ENCODE peak calls at places on chromosomes 13 and 19, in eight cellular contexts. One of them, this sample, is unnamed.

GRCh38 chr13:40490086-40490723 is 176.2 kb downstream of the FOXO1 start:
- DNase-seq in ovary: no peak
- DNase-seq in esophagus squamous epithelium: no peak
- DNase-seq in breast epithelium: no peak
- DNase-seq in thyroid gland: peak; percentile 50
- DNase-seq in tibial nerve: no peak
- DNase-seq in adrenal gland: no peak
- DNase-seq in heart left ventricle: no peak
- DNase-seq in this sample: no peak

GRCh38 chr19:54178581-54179261 is 5.8 kb upstream of the TMC4 start:
- DNase-seq in tibial nerve: no peak
- DNase-seq in breast epithelium: no peak
- DNase-seq in thyroid gland: no peak
- DNase-seq in adrenal gland: no peak
- DNase-seq in esophagus squamous epithelium: no peak
- DNase-seq in ovary: no peak
- DNase-seq in heart left ventricle: no peak
- DNase-seq in this sample: no peak

GRCh38 chr19:53606031-53606430 is 25.8 kb upstream of the DPRX start:
- DNase-seq in esophagus squamous epithelium: no peak
- DNase-seq in adrenal gland: no peak
- DNase-seq in ovary: no peak
- DNase-seq in heart left ventricle: no peak
- DNase-seq in tibial nerve: no peak
- DNase-seq in breast epithelium: no peak
- DNase-seq in thyroid gland: no peak
- DNase-seq in this sample: no peak

GRCh38 chr13:33355470-33355869 is 69.9 kb upstream of the STARD13 start:
- DNase-seq in tibial nerve: peak; percentile 50
- DNase-seq in breast epithelium: no peak
- DNase-seq in heart left ventricle: no peak
- DNase-seq in esophagus squamous epithelium: no peak
- DNase-seq in ovary: no peak
- DNase-seq in thyroid gland: no peak
- DNase-seq in adrenal gland: peak; percentile 26
- DNase-seq in this sample: no peak

GRCh38 chr13:95956589-95957148 is 96.5 kb downstream of the UGGT2 start:
- DNase-seq in tibial nerve: no peak
- DNase-seq in adrenal gland: no peak
- DNase-seq in breast epithelium: no peak
- DNase-seq in ovary: no peak
- DNase-seq in esophagus squamous epithelium: no peak
- DNase-seq in thyroid gland: no peak
- DNase-seq in heart left ventricle: no peak
- DNase-seq in this sample: no peak

GRCh38 chr13:35848316-35848715 is 282.9 kb downstream of the DCLK1 start:
- DNase-seq in ovary: no peak
- DNase-seq in heart left ventricle: no peak
- DNase-seq in esophagus squamous epithelium: no peak
- DNase-seq in breast epithelium: no peak
- DNase-seq in thyroid gland: no peak
- DNase-seq in adrenal gland: no peak
- DNase-seq in tibial nerve: no peak
- DNase-seq in this sample: no peak

GRCh38 chr13:23651887-23652286 is 81.7 kb downstream of the TNFRSF19 start:
- DNase-seq in ovary: no peak
- DNase-seq in tibial nerve: no peak
- DNase-seq in esophagus squamous epithelium: no peak
- DNase-seq in breast epithelium: no peak
- DNase-seq in thyroid gland: no peak
- DNase-seq in heart left ventricle: no peak
- DNase-seq in adrenal gland: no peak
- DNase-seq in this sample: no peak

GRCh38 chr13:21079761-21080730 is 18.7 kb upstream of the LATS2 start:
- DNase-seq in ovary: no peak
- DNase-seq in tibial nerve: peak; percentile 30
- DNase-seq in esophagus squamous epithelium: no peak
- DNase-seq in thyroid gland: peak; percentile 9
- DNase-seq in adrenal gland: no peak
- DNase-seq in heart left ventricle: peak; percentile 33
- DNase-seq in breast epithelium: no peak
- DNase-seq in this sample: no peak

GRCh38 chr13:64305246-64305645 is 2889.6 kb upstream of the PCDH20 start:
- DNase-seq in breast epithelium: no peak
- DNase-seq in tibial nerve: no peak
- DNase-seq in esophagus squamous epithelium: no peak
- DNase-seq in heart left ventricle: no peak
- DNase-seq in thyroid gland: no peak
- DNase-seq in ovary: no peak
- DNase-seq in adrenal gland: no peak
- DNase-seq in this sample: no peak

GRCh38 chr13:30818323-30818960 is 83.1 kb downstream of the ALOX5AP start:
- DNase-seq in tibial nerve: no peak
- DNase-seq in esophagus squamous epithelium: no peak
- DNase-seq in heart left ventricle: no peak
- DNase-seq in thyroid gland: no peak
- DNase-seq in adrenal gland: no peak
- DNase-seq in breast epithelium: no peak
- DNase-seq in ovary: peak; percentile 42
- DNase-seq in this sample: no peak

GRCh38 chr19:52778811-52779210 is 7.8 kb downstream of the ZNF600 start:
- DNase-seq in tibial nerve: no peak
- DNase-seq in esophagus squamous epithelium: no peak
- DNase-seq in ovary: no peak
- DNase-seq in heart left ventricle: no peak
- DNase-seq in thyroid gland: no peak
- DNase-seq in breast epithelium: no peak
- DNase-seq in adrenal gland: no peak
- DNase-seq in this sample: no peak

GRCh38 chr13:110070511-110071120 is 236.3 kb downstream of the COL4A1 start:
- DNase-seq in tibial nerve: no peak
- DNase-seq in adrenal gland: no peak
- DNase-seq in heart left ventricle: no peak
- DNase-seq in thyroid gland: no peak
- DNase-seq in breast epithelium: no peak
- DNase-seq in ovary: no peak
- DNase-seq in esophagus squamous epithelium: no peak
- DNase-seq in this sample: no peak

GRCh38 chr19:37932985-37933953 is 26.3 kb downstream of the SIPA1L3 start:
- DNase-seq in adrenal gland: no peak
- DNase-seq in breast epithelium: no peak
- DNase-seq in esophagus squamous epithelium: no peak
- DNase-seq in tibial nerve: no peak
- DNase-seq in heart left ventricle: no peak
- DNase-seq in thyroid gland: peak; percentile 76
- DNase-seq in ovary: no peak
- DNase-seq in this sample: peak; percentile 63

GRCh38 chr13:44219808-44220544 is 153.6 kb upstream of the SERP2 start:
- DNase-seq in ovary: no peak
- DNase-seq in tibial nerve: no peak
- DNase-seq in breast epithelium: no peak
- DNase-seq in thyroid gland: no peak
- DNase-seq in adrenal gland: no peak
- DNase-seq in heart left ventricle: no peak
- DNase-seq in esophagus squamous epithelium: no peak
- DNase-seq in this sample: no peak

GRCh38 chr19:2460245-2460644 is 3.5 kb upstream of the LMNB2 start:
- DNase-seq in breast epithelium: no peak
- DNase-seq in thyroid gland: no peak
- DNase-seq in tibial nerve: no peak
- DNase-seq in heart left ventricle: no peak
- DNase-seq in ovary: no peak
- DNase-seq in adrenal gland: no peak
- DNase-seq in esophagus squamous epithelium: no peak
- DNase-seq in this sample: no peak

GRCh38 chr13:96104516-96104915 is 14.6 kb downstream of the HS6ST3 start:
- DNase-seq in heart left ventricle: no peak
- DNase-seq in ovary: no peak
- DNase-seq in adrenal gland: no peak
- DNase-seq in thyroid gland: no peak
- DNase-seq in breast epithelium: no peak
- DNase-seq in tibial nerve: no peak
- DNase-seq in esophagus squamous epithelium: no peak
- DNase-seq in this sample: no peak

GRCh38 chr19:8423821-8424223 is 10.7 kb downstream of the MARCHF2 start:
- DNase-seq in heart left ventricle: peak; percentile 94
- DNase-seq in tibial nerve: peak; percentile 99
- DNase-seq in breast epithelium: peak; percentile 90
- DNase-seq in ovary: peak; percentile 97
- DNase-seq in esophagus squamous epithelium: no peak
- DNase-seq in thyroid gland: peak; percentile 73
- DNase-seq in adrenal gland: peak; percentile 95
- DNase-seq in this sample: peak; percentile 93

GRCh38 chr19:46015080-46015960 is 7.5 kb downstream of the PGLYRP1 start:
- DNase-seq in esophagus squamous epithelium: no peak
- DNase-seq in adrenal gland: peak; percentile 73
- DNase-seq in heart left ventricle: peak; percentile 37
- DNase-seq in ovary: no peak
- DNase-seq in breast epithelium: peak; percentile 67
- DNase-seq in tibial nerve: no peak
- DNase-seq in thyroid gland: peak; percentile 93
- DNase-seq in this sample: peak; percentile 73

GRCh38 chr13:26247011-26247410 is 6.9 kb upstream of the CDK8 start:
- DNase-seq in thyroid gland: no peak
- DNase-seq in tibial nerve: no peak
- DNase-seq in ovary: no peak
- DNase-seq in adrenal gland: no peak
- DNase-seq in esophagus squamous epithelium: no peak
- DNase-seq in breast epithelium: no peak
- DNase-seq in heart left ventricle: no peak
- DNase-seq in this sample: no peak

GRCh38 chr19:5691205-5691929 is 1.3 kb downstream of the RPL36 start:
- DNase-seq in tibial nerve: peak; percentile 33
- DNase-seq in adrenal gland: peak; percentile 68
- DNase-seq in thyroid gland: peak; percentile 21
- DNase-seq in esophagus squamous epithelium: no peak
- DNase-seq in ovary: peak; percentile 75
- DNase-seq in heart left ventricle: peak; percentile 83
- DNase-seq in breast epithelium: peak; percentile 63
- DNase-seq in this sample: peak; percentile 66

GRCh38 chr19:1054102-1055027 is 12.6 kb upstream of the ARHGAP45 start:
- DNase-seq in tibial nerve: no peak
- DNase-seq in thyroid gland: no peak
- DNase-seq in heart left ventricle: no peak
- DNase-seq in breast epithelium: no peak
- DNase-seq in adrenal gland: no peak
- DNase-seq in esophagus squamous epithelium: no peak
- DNase-seq in ovary: no peak
- DNase-seq in this sample: no peak

GRCh38 chr13:61170791-61171330 is 244.8 kb downstream of the PCDH20 start:
- DNase-seq in adrenal gland: no peak
- DNase-seq in breast epithelium: no peak
- DNase-seq in esophagus squamous epithelium: no peak
- DNase-seq in thyroid gland: no peak
- DNase-seq in heart left ventricle: no peak
- DNase-seq in ovary: no peak
- DNase-seq in tibial nerve: no peak
- DNase-seq in this sample: no peak

GRCh38 chr13:102260256-102260655 is 141.6 kb downstream of the FGF14 start:
- DNase-seq in breast epithelium: no peak
- DNase-seq in tibial nerve: no peak
- DNase-seq in ovary: no peak
- DNase-seq in heart left ventricle: no peak
- DNase-seq in adrenal gland: no peak
- DNase-seq in esophagus squamous epithelium: no peak
- DNase-seq in thyroid gland: no peak
- DNase-seq in this sample: no peak

GRCh38 chr19:38929929-38930775 is at the start of gene SARS2:
- DNase-seq in heart left ventricle: peak; percentile 91
- DNase-seq in esophagus squamous epithelium: peak; percentile 80
- DNase-seq in adrenal gland: peak; percentile 92
- DNase-seq in tibial nerve: peak; percentile 90
- DNase-seq in breast epithelium: peak; percentile 90
- DNase-seq in ovary: peak; percentile 92
- DNase-seq in thyroid gland: peak; percentile 94
- DNase-seq in this sample: peak; percentile 94

GRCh38 chr19:38930776-38931761 is at the start of gene MRPS12:
- DNase-seq in thyroid gland: peak; percentile 99
- DNase-seq in ovary: peak; percentile 98
- DNase-seq in breast epithelium: peak; percentile 98
- DNase-seq in esophagus squamous epithelium: peak; percentile 91
- DNase-seq in adrenal gland: peak; percentile 98
- DNase-seq in heart left ventricle: peak; percentile 99
- DNase-seq in tibial nerve: peak; percentile 99
- DNase-seq in this sample: peak; percentile 98

GRCh38 chr19:38928406-38929001 is 2.1 kb downstream of the SARS2 start:
- DNase-seq in breast epithelium: no peak
- DNase-seq in thyroid gland: no peak
- DNase-seq in ovary: no peak
- DNase-seq in adrenal gland: no peak
- DNase-seq in tibial nerve: no peak
- DNase-seq in heart left ventricle: no peak
- DNase-seq in esophagus squamous epithelium: no peak
- DNase-seq in this sample: no peak

GRCh38 chr19:38932425-38933179 is 1.9 kb downstream of the MRPS12 start:
- DNase-seq in ovary: no peak
- DNase-seq in tibial nerve: no peak
- DNase-seq in thyroid gland: no peak
- DNase-seq in breast epithelium: no peak
- DNase-seq in heart left ventricle: no peak
- DNase-seq in adrenal gland: no peak
- DNase-seq in esophagus squamous epithelium: no peak
- DNase-seq in this sample: no peak

GRCh38 chr19:38933544-38933943 is 2.8 kb downstream of the MRPS12 start:
- DNase-seq in heart left ventricle: no peak
- DNase-seq in tibial nerve: no peak
- DNase-seq in breast epithelium: no peak
- DNase-seq in esophagus squamous epithelium: no peak
- DNase-seq in ovary: no peak
- DNase-seq in thyroid gland: no peak
- DNase-seq in adrenal gland: no peak
- DNase-seq in this sample: no peak
- TF ChIP-seq POLR2A in heart left ventricle: no peak
- TF ChIP-seq POLR2A in tibial nerve: no peak
- TF ChIP-seq POLR2A in breast epithelium: no peak
- TF ChIP-seq POLR2A in esophagus squamous epithelium: no peak
- TF ChIP-seq POLR2A in ovary: no peak
- TF ChIP-seq POLR2A in thyroid gland: no peak
- TF ChIP-seq POLR2A in adrenal gland: no peak
- TF ChIP-seq POLR2A in this sample: no peak

GRCh38 chr13:99206873-99207272 is 6.2 kb downstream of the UBAC2 start:
- DNase-seq in tibial nerve: no peak
- DNase-seq in heart left ventricle: no peak
- DNase-seq in adrenal gland: no peak
- DNase-seq in esophagus squamous epithelium: no peak
- DNase-seq in thyroid gland: no peak
- DNase-seq in breast epithelium: no peak
- DNase-seq in ovary: no peak
- DNase-seq in this sample: no peak
- H3K4me1 ChIP-seq in tibial nerve: peaks cover 7% of the 10 kb centered on the region
- H3K4me1 ChIP-seq in heart left ventricle: peaks cover 29% of the 10 kb centered on the region
- H3K4me1 ChIP-seq in adrenal gland: peaks cover 18% of the 10 kb centered on the region
- H3K4me1 ChIP-seq in esophagus squamous epithelium: peaks cover 78% of the 10 kb centered on the region
- H3K4me1 ChIP-seq in thyroid gland: peaks cover 19% of the 10 kb centered on the region
- H3K4me1 ChIP-seq in breast epithelium: no peaks in the 10 kb centered on the region
- H3K4me1 ChIP-seq in ovary: peaks cover 1% of the 10 kb centered on the region
- H3K4me1 ChIP-seq in this sample: no peaks in the 10 kb centered on the region

GRCh38 chr19:31715249-31715944 is 366.2 kb upstream of the TSHZ3 start:
- DNase-seq in heart left ventricle: no peak
- DNase-seq in esophagus squamous epithelium: no peak
- DNase-seq in ovary: peak; percentile 53
- DNase-seq in tibial nerve: peak; percentile 39
- DNase-seq in breast epithelium: no peak
- DNase-seq in thyroid gland: no peak
- DNase-seq in adrenal gland: no peak
- DNase-seq in this sample: peak; percentile 52
- H3K4me3 ChIP-seq in heart left ventricle: no peak overlapping the region
- H3K4me3 ChIP-seq in esophagus squamous epithelium: no peak overlapping the region
- H3K4me3 ChIP-seq in ovary: no peak overlapping the region
- H3K4me3 ChIP-seq in tibial nerve: no peak overlapping the region
- H3K4me3 ChIP-seq in breast epithelium: peak overlapping the region; percentile 32
- H3K4me3 ChIP-seq in thyroid gland: no peak overlapping the region
- H3K4me3 ChIP-seq in adrenal gland: no peak overlapping the region
- H3K4me3 ChIP-seq in this sample: no peak overlapping the region

GRCh38 chr19:58572026-58572817 is 913 bp downstream of the MZF1 start:
- DNase-seq in ovary: no peak
- DNase-seq in esophagus squamous epithelium: no peak
- DNase-seq in thyroid gland: no peak
- DNase-seq in heart left ventricle: no peak
- DNase-seq in adrenal gland: no peak
- DNase-seq in breast epithelium: no peak
- DNase-seq in tibial nerve: no peak
- DNase-seq in this sample: no peak
- TF ChIP-seq POLR2A in ovary: no peak
- TF ChIP-seq POLR2A in esophagus squamous epithelium: no peak
- TF ChIP-seq POLR2A in thyroid gland: no peak
- TF ChIP-seq POLR2A in heart left ventricle: no peak
- TF ChIP-seq POLR2A in adrenal gland: no peak
- TF ChIP-seq POLR2A in breast epithelium: no peak
- TF ChIP-seq POLR2A in tibial nerve: no peak
- TF ChIP-seq POLR2A in this sample: no peak

This sample was measured in right lobe of liver.